ENCODE peak calls at places on chromosomes 5 and 9, in seven cellular contexts. L is hepatocyte; J is mesenchymal stem cell; S is GM23248; U is fibroblast of lung; K is effector memory CD4-positive, alpha-beta T cell; V is aorta. B is an unnamed sample.

GRCh38 chr5:74864823-74865222 is 1.4 kb downstream of the FAM169A start:
- DNase-seq in L (peak; percentile 10), J (no peak), S (no peak), U (no peak), K (no peak), V (no peak), B (no peak)

GRCh38 chr9:123406691-123407536 is 50.9 kb downstream of the CRB2 start:
- DNase-seq in L (no peak), J (peak; percentile 20), S (no peak), U (peak; percentile 63), K (no peak), V (no peak), B (no peak)

GRCh38 chr5:166178681-166179080 is 2112.8 kb upstream of the WWC1 start:
- DNase-seq in L (no peak), J (no peak), S (no peak), U (no peak), K (no peak), V (no peak), B (peak; percentile 77)

GRCh38 chr5:134851307-134851923 is 5.6 kb downstream of the C5orf24 start:
- DNase-seq in L (no peak), J (peak; percentile 44), S (peak; percentile 70), U (peak; percentile 35), K (no peak), V (no peak), B (no peak)

GRCh38 chr5:156670615-156671014 is 179.5 kb upstream of the PPP1R2B start:
- DNase-seq in L (no peak), J (no peak), S (no peak), U (no peak), K (no peak), V (no peak), B (no peak)

GRCh38 chr9:21711504-21711903 is 90.9 kb upstream of the MTAP start:
- DNase-seq in L (no peak), J (no peak), S (peak; percentile 83), U (peak; percentile 76), K (no peak), V (no peak), B (no peak)

GRCh38 chr9:87659534-87660419 is 66.1 kb upstream of the CTSL start:
- DNase-seq in L (no peak), J (no peak), S (no peak), U (no peak), K (no peak), V (no peak), B (no peak)

GRCh38 chr9:16475996-16476395 is 394.5 kb downstream of the BNC2 start:
- DNase-seq in L (no peak), J (no peak), S (peak; percentile 35), U (peak; percentile 14), K (no peak), V (no peak), B (no peak)

GRCh38 chr9:108950168-108950567 is 16.0 kb downstream of the ABITRAM start:
- DNase-seq in L (no peak), J (no peak), S (no peak), U (no peak), K (no peak), V (no peak), B (no peak)

GRCh38 chr5:72608297-72608696 is 101.1 kb upstream of the ZNF366 start:
- DNase-seq in L (peak; percentile 29), J (no peak), S (no peak), U (peak; percentile 49), K (no peak), V (no peak), B (no peak)

GRCh38 chr5:142222235-142222880 is 102.5 kb downstream of the SPRY4 start:
- DNase-seq in L (no peak), J (peak; percentile 51), S (no peak), U (no peak), K (no peak), V (no peak), B (peak; percentile 73)

GRCh38 chr5:167895899-167896659 is 395.4 kb upstream of the WWC1 start:
- DNase-seq in L (no peak), J (no peak), S (no peak), U (peak; percentile 67), K (no peak), V (no peak), B (no peak)

GRCh38 chr9:129487658-129488483 is 133.0 kb downstream of the C9orf50 start:
- DNase-seq in L (peak; percentile 72), J (peak; percentile 81), S (peak; percentile 73), U (peak; percentile 65), K (no peak), V (peak; percentile 85), B (peak; percentile 37)

GRCh38 chr9:136975624-136976023 is 1.7 kb upstream of the PTGDS start:
- DNase-seq in L (no peak), J (no peak), S (no peak), U (no peak), K (peak; percentile 23), V (no peak), B (no peak)
- H3K4me1 ChIP-seq in L (no peaks in the 10 kb centered on the region), J (peaks cover 33% of the 10 kb centered on the region), S (no peaks in the 10 kb centered on the region), U (no peaks in the 10 kb centered on the region), K (peaks cover 39% of the 10 kb centered on the region), V (no peaks in the 10 kb centered on the region), B (no peaks in the 10 kb centered on the region)

GRCh38 chr5:178068293-178068692 is 45.0 kb upstream of the N4BP3 start:
- DNase-seq in L (no peak), J (no peak), S (no peak), U (no peak), K (no peak), V (no peak), B (no peak)

GRCh38 chr5:178069909-178070308 is 43.4 kb upstream of the N4BP3 start:
- DNase-seq in L (peak; percentile 35), J (peak; percentile 41), S (peak; percentile 50), U (no peak), K (no peak), V (no peak), B (peak; percentile 22)

GRCh38 chr5:178071108-178071507 is 42.2 kb upstream of the N4BP3 start:
- DNase-seq in L (no peak), J (no peak), S (no peak), U (no peak), K (no peak), V (no peak), B (no peak)

GRCh38 chr5:178074266-178074952 is 38.9 kb upstream of the N4BP3 start:
- DNase-seq in L (peak; percentile 35), J (no peak), S (peak; percentile 39), U (peak; percentile 50), K (no peak), V (no peak), B (no peak)

GRCh38 chr5:178072749-178073148 is 40.6 kb upstream of the N4BP3 start:
- DNase-seq in L (no peak), J (no peak), S (no peak), U (no peak), K (no peak), V (no peak), B (no peak)
- H3K27me3 ChIP-seq in L (peaks cover 5% of the 10 kb centered on the region), J (peaks cover 61% of the 10 kb centered on the region), S (peaks cover 20% of the 10 kb centered on the region), U (peaks cover 7% of the 10 kb centered on the region), K (no peaks in the 10 kb centered on the region), V (no peaks in the 10 kb centered on the region), B (no peaks in the 10 kb centered on the region)

GRCh38 chr5:79514391-79515105 is 614 bp upstream of the HOMER1 start:
- DNase-seq in L (peak; percentile 96), J (peak; percentile 94), S (peak; percentile 96), U (peak; percentile 97), K (peak; percentile 86), V (peak; percentile 95), B (peak; percentile 88)
- H3K4me1 ChIP-seq in L (peaks cover 15% of the 10 kb centered on the region), J (peaks cover 4% of the 10 kb centered on the region), S (peaks cover 14% of the 10 kb centered on the region), U (peaks cover 6% of the 10 kb centered on the region), K (peaks cover 11% of the 10 kb centered on the region), V (no peaks in the 10 kb centered on the region), B (no peaks in the 10 kb centered on the region)

GRCh38 chr5:181170996-181171395 is 23.6 kb downstream of the OR2V2 start:
- DNase-seq in L (no peak), J (peak; percentile 29), S (peak; percentile 47), U (peak; percentile 83), K (no peak), V (no peak), B (no peak)
- H3K27me3 ChIP-seq in L (peaks cover 55% of the 10 kb centered on the region), J (peaks cover 16% of the 10 kb centered on the region), S (peaks cover 20% of the 10 kb centered on the region), U (no peaks in the 10 kb centered on the region), K (peaks cover 55% of the 10 kb centered on the region), V (no peaks in the 10 kb centered on the region), B (peaks cover 27% of the 10 kb centered on the region)

DNA sequence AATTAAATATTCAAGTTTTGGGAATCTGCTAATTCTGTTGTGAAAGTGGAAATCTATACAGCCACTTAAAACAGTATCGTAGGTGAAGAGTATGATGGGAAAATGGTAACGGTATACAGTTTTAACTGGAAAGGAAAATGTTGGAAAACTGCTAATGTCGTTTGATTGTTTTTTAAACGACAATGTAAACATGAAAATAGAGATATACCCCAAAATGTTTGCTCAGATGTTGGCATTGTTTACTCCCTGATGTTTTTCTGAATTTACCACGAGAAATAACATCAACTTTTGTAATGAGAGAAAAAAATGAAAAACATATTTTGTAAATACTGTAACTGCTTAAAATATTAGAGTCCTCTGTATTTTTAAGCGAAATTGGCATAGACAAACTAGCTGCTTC is 2.7 kb downstream of the MATR3 start:
- DNase-seq in L (no peak), J (no peak), S (no peak), U (no peak), K (no peak), V (no peak), B (no peak)
- H3K4me1 ChIP-seq in L (peaks cover 24% of the 10 kb centered on the region), J (peaks cover 13% of the 10 kb centered on the region), S (peaks cover 30% of the 10 kb centered on the region), U (peaks cover 5% of the 10 kb centered on the region), K (peaks cover 34% of the 10 kb centered on the region), V (no peaks in the 10 kb centered on the region), B (peaks cover 30% of the 10 kb centered on the region)

GRCh38 chr9:77021928-77022782 is 2.7 kb downstream of the FOXB2 start:
- DNase-seq in L (no peak), J (no peak), S (no peak), U (no peak), K (no peak), V (no peak), B (no peak)
- H3K27me3 ChIP-seq in L (peaks cover 91% of the 10 kb centered on the region), J (peaks cover 93% of the 10 kb centered on the region), S (peaks cover 70% of the 10 kb centered on the region), U (peaks cover 64% of the 10 kb centered on the region), K (peaks cover 38% of the 10 kb centered on the region), V (no peaks in the 10 kb centered on the region), B (peaks cover 26% of the 10 kb centered on the region)

DNA sequence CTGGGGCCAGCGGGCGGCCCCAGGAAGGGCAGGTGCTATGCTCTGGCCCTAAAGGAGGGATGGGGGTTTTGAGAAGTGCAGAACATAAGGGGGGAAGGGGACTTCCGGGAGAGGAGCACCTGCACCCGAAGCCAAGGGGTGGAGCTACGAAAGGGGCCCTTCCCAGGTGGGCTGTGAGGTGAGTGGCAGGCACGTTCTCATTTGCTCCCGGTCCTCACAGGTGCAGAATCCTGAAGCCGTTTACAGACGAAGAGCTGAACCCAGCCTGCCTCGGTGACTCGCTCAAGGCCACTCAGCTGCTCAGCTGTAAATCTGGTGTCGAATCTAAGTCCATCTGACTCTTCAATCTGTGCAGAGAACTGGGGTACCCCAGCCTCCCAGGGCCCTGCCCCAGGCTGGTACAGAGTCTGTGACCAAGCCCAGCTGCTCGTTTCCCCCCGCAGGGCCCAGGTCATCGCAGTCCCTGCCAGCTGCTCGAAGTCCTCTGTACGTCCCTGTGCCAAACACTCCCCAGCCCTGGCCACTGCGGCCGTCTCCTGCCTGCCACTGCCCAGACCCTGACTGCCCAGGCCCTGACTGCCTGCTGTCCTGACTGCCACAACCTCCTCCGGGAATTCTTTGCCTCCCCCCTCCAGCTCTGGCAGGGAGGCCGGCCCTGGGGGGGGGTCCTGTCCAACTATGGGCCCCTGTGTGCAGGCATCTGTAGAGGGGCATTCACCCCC is 53.8 kb upstream of the RXRA start:
- DNase-seq in L (no peak), J (no peak), S (no peak), U (no peak), K (no peak), V (no peak), B (no peak)
- H3K4me1 ChIP-seq in L (peaks cover 20% of the 10 kb centered on the region), J (peaks cover 1% of the 10 kb centered on the region), S (no peaks in the 10 kb centered on the region), U (no peaks in the 10 kb centered on the region), K (no peaks in the 10 kb centered on the region), V (no peaks in the 10 kb centered on the region), B (no peaks in the 10 kb centered on the region)

GRCh38 chr5:123035950-123036390 is 555 bp downstream of the PPIC start:
- DNase-seq in L (peak; percentile 71), J (peak; percentile 57), S (peak; percentile 75), U (peak; percentile 56), K (no peak), V (peak; percentile 90), B (peak; percentile 66)
- H3K27me3 ChIP-seq in L (no peaks in the 10 kb centered on the region), J (no peaks in the 10 kb centered on the region), S (no peaks in the 10 kb centered on the region), U (no peaks in the 10 kb centered on the region), K (peaks cover 22% of the 10 kb centered on the region), V (no peaks in the 10 kb centered on the region), B (no peaks in the 10 kb centered on the region)

B was measured in small intestine.